ENCODE peak calls at places on chromosomes 4 and X, in nine cellular contexts. K is Right ventricle myocardium superior; M is mucosa of descending colon; W is GM23248; B is neuronal stem cell; J is stimulated activated CD8-positive, alpha-beta memory T cell treated with anti-CD3 and anti-CD28 coated beads, Interleukin-15, amount 100 ng/mL, for 24 hours; Q is ureter; G is Daoy; X is body of pancreas. O is an unnamed sample.

GRCh38 chr4:18020145-18020670 is 1.3 kb downstream of the LCORL start:
- DNase-seq in G (peak), M (peak), X (no peak), Q (no peak), W (peak), K (no peak), B (no peak), J (no peak), O (no peak)

GRCh38 chr4:1629704-1630093 is 54.4 kb downstream of the FAM53A start:
- DNase-seq in M (no peak), G (no peak), X (no peak), K (no peak), J (no peak), B (no peak), W (no peak), Q (no peak), O (no peak)

GRCh38 chr4:70958681-70959080 is 34.8 kb upstream of the DCK start:
- DNase-seq in W (peak), X (no peak), M (no peak), G (no peak), B (no peak), J (no peak), Q (no peak), K (no peak), O (no peak)

GRCh38 chr4:88447339-88447738 is 9.6 kb upstream of the HERC5 start:
- DNase-seq in B (no peak), J (no peak), K (no peak), Q (no peak), M (no peak), G (no peak), W (no peak), X (no peak), O (no peak)

GRCh38 chr4:148843625-148844024 is 401.4 kb upstream of the NR3C2 start:
- DNase-seq in K (no peak), B (no peak), X (no peak), J (no peak), G (no peak), Q (no peak), M (no peak), W (no peak), O (no peak)

GRCh38 chr4:162959056-162959455 is 207.6 kb downstream of the NAF1 start:
- DNase-seq in J (no peak), B (no peak), K (no peak), X (no peak), M (peak), Q (no peak), G (no peak), W (no peak), O (no peak)

GRCh38 chr4:55588160-55588559 is 3.9 kb downstream of the PDCL2 start:
- DNase-seq in B (no peak), K (no peak), J (no peak), M (no peak), W (no peak), G (no peak), Q (no peak), X (no peak), O (no peak)

GRCh38 chrX:40085714-40086113 is 12.0 kb downstream of the BCOR start:
- DNase-seq in W (no peak), B (no peak), M (no peak), X (peak), J (no peak), K (no peak), Q (no peak), G (no peak), O (no peak)

GRCh38 chr4:6530964-6531363 is 44.0 kb upstream of the MAN2B2 start:
- DNase-seq in X (no peak), M (no peak), K (no peak), W (no peak), Q (no peak), G (no peak), J (no peak), B (no peak), O (no peak)

GRCh38 chr4:52091811-52092210 is 40.7 kb downstream of the SPATA18 start:
- DNase-seq in B (no peak), J (no peak), X (no peak), G (no peak), M (peak), Q (no peak), K (no peak), W (peak), O (no peak)

GRCh38 chr4:183014361-183015084 is 84.5 kb upstream of the WWC2 start:
- DNase-seq in B (no peak), G (no peak), J (no peak), X (no peak), M (no peak), Q (no peak), K (peak), W (no peak), O (no peak)

GRCh38 chrX:103248553-103248952 is 6.4 kb downstream of the TCEAL8 start:
- DNase-seq in Q (no peak), M (peak), K (no peak), G (no peak), B (no peak), J (no peak), X (no peak), W (peak), O (no peak)

GRCh38 chrX:35890699-35891098 is 28.8 kb upstream of the CFAP47 start:
- DNase-seq in K (no peak), J (no peak), X (peak), G (peak), M (peak), W (peak), B (peak), Q (no peak), O (no peak)

GRCh38 chrX:97756879-97757278 is 873.2 kb downstream of the RPA4 start:
- DNase-seq in B (no peak), K (no peak), W (no peak), J (no peak), X (no peak), Q (no peak), M (peak), G (no peak), O (no peak)

O was measured in SIG-M5.